ENCODE peak calls at places on chromosomes 7 and 10, in five cellular contexts. F, D, H, U and L are unnamed samples. For H3K4me1, the result is how much of the 10 kb centered on the place peaks cover.

GRCh38 chr7:24819916-24820689 is 62.8 kb upstream of the GSDME start:
- DNase-seq in H (peak), U (peak), F (peak), D (peak), L (peak)

GRCh38 chr7:33892945-33893344 is 12.4 kb upstream of the BMPER start:
- DNase-seq in F (no peak), U (no peak), D (no peak), H (no peak), L (no peak)

GRCh38 chr7:142886866-142887265 is 1.3 kb upstream of the TRPV6 start:
- DNase-seq in H (no peak), U (peak), F (no peak), D (no peak), L (no peak)

GRCh38 chr10:28840202-28840601 is 162.9 kb downstream of the BAMBI start:
- DNase-seq in H (no peak), U (no peak), D (no peak), F (no peak), L (no peak)

GRCh38 chr10:18334116-18334867 is 194.1 kb downstream of the CACNB2 start:
- DNase-seq in F (no peak), U (no peak), H (no peak), D (no peak), L (no peak)

GRCh38 chr10:112706580-112706979 is 243.5 kb upstream of the TCF7L2 start:
- DNase-seq in F (no peak), U (no peak), D (peak), H (no peak), L (no peak)

GRCh38 chr10:132814469-132814856 is 28.5 kb upstream of the NKX6-2 start:
- DNase-seq in D (no peak), H (no peak), F (no peak), U (no peak), L (no peak)

GRCh38 chr10:64733980-64734379 is 1212.8 kb downstream of the REEP3 start:
- DNase-seq in H (no peak), F (no peak), U (peak), D (no peak), L (no peak)

GRCh38 chr7:48637382-48637781 is 287.0 kb upstream of the CDC14C start:
- DNase-seq in F (no peak), U (no peak), H (peak), D (no peak), L (no peak)

GRCh38 chr10:4781955-4782354 is 44.1 kb upstream of the AKR1E2 start:
- DNase-seq in F (no peak), U (no peak), D (no peak), H (no peak), L (no peak)

GRCh38 chr7:25557930-25558329 is 329.6 kb upstream of the NPVF start:
- DNase-seq in H (no peak), U (no peak), D (no peak), F (no peak), L (no peak)

GRCh38 chr7:47283497-47284131 is 298.3 kb downstream of the TNS3 start:
- DNase-seq in H (no peak), U (no peak), F (no peak), D (no peak), L (no peak)

GRCh38 chr7:73869011-73869785 is 8.2 kb downstream of the TMEM270 start:
- DNase-seq in D (no peak), F (no peak), H (no peak), U (no peak), L (no peak)

GRCh38 chr10:76150886-76151288 is 719.5 kb downstream of the LRMDA start:
- DNase-seq in U (peak), H (no peak), F (no peak), D (no peak), L (no peak)

GRCh38 chr7:17301491-17302101 is 3.1 kb downstream of the AHR start:
- DNase-seq in H (no peak), D (peak), F (peak), U (peak), L (peak)

GRCh38 chr10:124409696-124410095 is 9.0 kb downstream of the OAT start:
- DNase-seq in H (no peak), D (no peak), F (no peak), U (no peak), L (no peak)

GRCh38 chr10:110818311-110819257 is 53.1 kb upstream of the PDCD4 start:
- DNase-seq in D (no peak), U (peak), F (no peak), H (no peak), L (no peak)

GRCh38 chr10:121851791-121852190 is 76.0 kb downstream of the ATE1 start:
- DNase-seq in F (no peak), H (peak), D (no peak), U (no peak), L (no peak)

GRCh38 chr7:151930695-151931094 is 25.6 kb upstream of the GALNTL5 start:
- DNase-seq in U (no peak), D (no peak), H (no peak), F (no peak), L (no peak)

GRCh38 chr7:75734586-75735047 is 4.1 kb downstream of the HIP1 start:
- DNase-seq in H (peak), F (no peak), U (no peak), D (no peak), L (no peak)

GRCh38 chr7:38723327-38723726 is 92.2 kb upstream of the AMPH start:
- DNase-seq in F (no peak), U (no peak), H (no peak), D (no peak), L (no peak)

GRCh38 chr10:26839966-26840627 is 20.7 kb downstream of the ABI1 start:
- DNase-seq in U (no peak), F (no peak), D (no peak), H (peak), L (no peak)

GRCh38 chr7:100836812-100837098 is 9.4 kb upstream of the EPHB4 start:
- DNase-seq in F (no peak), D (no peak), H (no peak), U (no peak), L (no peak)
- H3K4me3 ChIP-seq in F (peak), D (peak), H (peak), U (peak), L (peak)

DNA sequence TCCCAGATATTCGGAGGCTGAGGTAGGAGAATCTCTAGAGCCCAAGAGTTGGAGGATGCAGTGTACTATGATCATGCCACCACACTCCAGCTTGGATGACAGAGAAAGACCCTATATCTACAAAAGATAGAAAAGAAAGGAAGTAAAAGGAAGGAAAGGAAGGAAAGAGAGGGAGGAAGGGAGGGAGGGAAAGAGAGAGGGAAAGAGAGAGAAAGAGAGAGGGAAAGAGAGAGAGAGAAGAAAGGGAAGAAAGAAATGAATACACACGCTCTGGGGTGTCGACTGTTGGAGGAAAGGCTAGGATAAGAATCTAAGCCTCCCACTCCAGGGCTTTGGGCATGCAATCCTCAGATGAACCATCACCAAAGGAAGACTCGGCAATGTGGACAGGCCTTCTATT is 69.9 kb downstream of the PARD3 start:
- DNase-seq in D (no peak), U (no peak), H (no peak), F (no peak), L (no peak)
- H3K4me1 ChIP-seq in D (under half), U (under half), H (under half), F (under half), L (under half)

DNA sequence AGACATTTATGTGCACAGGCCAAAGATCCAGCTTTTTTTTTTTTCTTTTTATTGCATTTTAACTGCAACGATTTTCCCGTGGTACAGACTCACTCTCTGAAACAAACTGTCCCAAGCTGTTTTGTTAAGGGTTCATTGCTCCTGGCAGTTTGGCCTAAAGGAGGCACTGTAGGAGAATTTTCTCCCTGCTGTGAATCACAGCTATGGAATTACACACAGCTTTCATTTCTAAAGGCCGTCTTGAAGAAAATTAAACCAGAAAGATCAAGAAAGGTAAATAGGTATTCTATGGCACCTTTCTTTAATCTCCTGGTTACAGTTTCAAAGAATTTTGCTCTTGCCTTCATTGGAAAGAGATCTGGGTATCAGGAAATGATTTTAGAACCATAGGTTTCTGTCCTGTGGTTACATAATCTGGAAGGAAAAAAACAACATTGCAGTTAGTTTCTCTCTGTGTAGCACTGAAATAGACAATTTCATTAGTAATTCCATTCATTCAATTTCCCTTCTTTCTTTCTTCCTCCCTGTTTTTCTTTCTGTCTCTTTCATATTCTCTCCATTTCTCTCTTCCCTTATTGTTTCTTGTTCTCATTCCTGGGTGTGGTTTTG is 51.2 kb downstream of the PDK4 start:
- DNase-seq in D (no peak), U (peak), H (peak), F (peak), L (no peak)
- H3K4me3 ChIP-seq in D (no peak), U (peak), H (peak), F (peak), L (no peak)

DNA sequence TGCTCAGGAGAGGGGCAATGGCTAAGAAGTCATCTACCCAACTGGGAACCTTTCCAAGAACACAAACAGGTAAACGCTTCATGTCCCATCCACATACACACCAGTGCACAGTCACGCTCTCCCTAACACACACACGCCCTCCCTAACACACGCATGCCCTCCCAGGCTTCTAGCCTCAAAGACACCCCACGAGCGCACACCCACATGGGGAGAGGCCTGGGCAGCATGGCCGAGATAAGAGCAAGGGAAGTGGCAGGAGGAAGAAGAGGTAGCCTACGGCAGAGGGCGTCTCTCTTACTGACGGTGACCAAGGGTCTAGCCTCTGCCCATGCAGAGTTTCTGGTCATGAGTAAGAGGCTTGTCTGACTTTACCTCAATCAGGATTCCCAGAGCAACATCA is 3.1 kb downstream of the CYREN start:
- DNase-seq in F (no peak), U (no peak), D (no peak), H (no peak), L (no peak)
- H3K4me1 ChIP-seq in F (half or more), U (half or more), D (under half), H (under half), L (under half)

GRCh38 chr10:31578181-31578852 is 259.3 kb downstream of the ZEB1 start:
- DNase-seq in D (no peak), H (no peak), U (no peak), F (no peak), L (no peak)
- H3K4me3 ChIP-seq in D (no peak), H (no peak), U (no peak), F (no peak), L (no peak)

GRCh38 chr10:103451871-103452713 is at the start of gene CALHM2:
- DNase-seq in H (no peak), D (peak), U (peak), F (peak), L (peak)

GRCh38 chr10:103449208-103450144 is 2.7 kb downstream of the CALHM2 start:
- DNase-seq in U (no peak), D (no peak), H (no peak), F (no peak), L (no peak)

GRCh38 chr10:103452714-103453230 is 602 bp upstream of the CALHM2 start:
- DNase-seq in D (no peak), U (no peak), H (no peak), F (no peak), L (no peak)

GRCh38 chr10:103450201-103450695 is 1.9 kb downstream of the CALHM2 start:
- DNase-seq in D (no peak), H (no peak), U (no peak), F (no peak), L (no peak)

GRCh38 chr10:103451091-103451801 is 924 bp downstream of the CALHM2 start:
- DNase-seq in H (no peak), F (peak), D (peak), U (peak), L (peak)
- H3K4me1 ChIP-seq in H (under half), F (half or more), D (half or more), U (under half), L (half or more)

DNA sequence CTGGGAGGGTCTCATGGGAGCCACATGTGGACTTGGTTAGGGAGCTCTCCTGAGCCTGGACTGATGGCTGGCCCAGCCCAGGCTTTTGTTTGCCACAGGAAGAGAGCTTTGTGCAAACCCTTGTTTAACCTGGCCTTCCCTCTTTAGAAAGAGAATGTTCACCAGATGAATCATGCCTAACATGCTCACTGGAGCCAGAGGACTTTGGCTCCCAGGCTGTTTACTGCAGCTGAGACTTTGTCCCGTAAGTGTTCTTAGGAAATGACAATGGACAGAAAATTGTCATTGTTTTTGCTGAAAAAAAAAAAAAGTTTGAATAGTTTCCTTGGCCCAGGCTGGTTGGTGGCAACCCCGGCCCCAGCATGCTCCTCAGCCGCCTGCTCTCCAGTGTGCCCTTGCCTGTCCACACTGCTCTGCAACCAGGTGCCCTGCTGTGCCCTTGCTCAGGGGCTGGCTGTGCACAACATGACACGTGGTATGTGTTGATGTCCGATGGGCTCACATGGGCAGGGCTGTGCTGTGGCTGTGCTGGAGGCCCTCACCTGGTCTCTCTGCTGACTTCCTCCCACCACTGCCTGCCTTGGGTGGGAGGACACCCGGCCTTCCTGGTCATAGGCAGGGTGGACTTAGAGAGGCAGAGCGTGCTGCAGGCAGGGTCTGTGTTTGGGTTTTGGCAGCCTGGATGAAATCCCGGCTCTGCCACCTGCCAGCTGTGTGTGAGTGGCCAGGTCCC is 215.3 kb upstream of the ZNF32 start:
- DNase-seq in F (peak), U (peak), D (no peak), H (peak), L (no peak)
- H3K4me3 ChIP-seq in F (no peak), U (no peak), D (no peak), H (no peak), L (no peak)

GRCh38 chr7:42910306-42910705 is 1.6 kb downstream of the C7orf25 start:
- DNase-seq in F (no peak), H (no peak), U (no peak), D (no peak), L (no peak)
- H3K4me1 ChIP-seq in F (half or more), H (under half), U (under half), D (under half), L (under half)

GRCh38 chr10:43287056-43288007 is 20.5 kb upstream of the RASGEF1A start:
- DNase-seq in H (no peak), D (peak), F (no peak), U (peak), L (peak)
- H3K4me3 ChIP-seq in H (no peak), D (peak), F (no peak), U (no peak), L (peak)

DNA sequence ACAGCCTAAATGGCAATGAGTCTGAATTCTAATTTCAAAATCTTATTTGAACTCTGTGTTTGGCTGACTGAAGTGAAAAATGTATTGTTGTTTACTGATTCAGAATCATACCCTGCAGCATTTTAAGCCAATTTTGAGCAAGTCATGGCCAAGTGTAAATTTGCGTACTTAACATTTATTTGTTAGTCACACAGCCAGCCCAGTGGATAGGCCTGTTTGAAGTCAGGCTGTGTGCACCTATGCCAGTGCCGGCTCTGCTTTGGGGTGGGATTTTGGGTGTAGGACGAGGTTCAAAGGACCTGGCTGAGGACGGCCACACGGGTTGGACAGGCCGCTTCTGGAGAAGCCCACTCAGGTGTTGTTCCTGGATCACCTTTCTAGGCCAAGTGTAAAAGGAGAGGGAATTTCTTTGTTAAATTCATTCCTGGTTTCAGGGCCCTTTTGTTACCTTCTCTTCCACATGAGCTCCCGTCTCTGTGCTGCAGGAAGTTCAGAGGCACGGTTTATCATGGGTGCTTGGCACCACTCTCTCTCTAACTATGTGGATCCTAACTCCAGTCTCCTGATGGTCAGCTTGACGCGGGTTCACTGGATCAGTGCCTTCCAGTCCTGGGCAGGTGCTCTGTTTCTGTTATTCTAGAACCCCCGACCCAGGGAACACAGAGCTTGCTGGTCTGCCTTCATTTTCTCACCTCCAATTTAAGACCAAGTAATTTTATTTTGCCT is 84.7 kb downstream of the CCNY start:
- DNase-seq in D (no peak), U (no peak), F (no peak), H (peak), L (no peak)
- H3K4me1 ChIP-seq in D (under half), U (half or more), F (half or more), H (half or more), L (under half)